ENCODE peak calls at places on chromosomes 6 and 20, in four cellular contexts. M is HepG2, W is GM12878, X is K562. F is an unnamed sample.

GRCh38 chr20:61628901-61629300 is 376.8 kb downstream of the CDH4 start:
- DNase-seq in M (no peak), W (no peak), X (no peak), F (no peak)

GRCh38 chr20:5797843-5798462 is 47.8 kb downstream of the SHLD1 start:
- DNase-seq in M (no peak), W (peak; percentile 86), X (no peak), F (no peak)

GRCh38 chr6:44563397-44563796 is 175.9 kb downstream of the CDC5L start:
- DNase-seq in M (peak; percentile 28), W (no peak), X (no peak), F (peak; percentile 4)

GRCh38 chr6:166989427-166990034 is 9.7 kb upstream of the CEP43 start:
- DNase-seq in M (peak; percentile 47), W (no peak), X (peak; percentile 26), F (peak; percentile 70)

GRCh38 chr20:24146231-24146634 is 157.7 kb upstream of the GGTLC1 start:
- DNase-seq in M (no peak), W (no peak), X (no peak), F (no peak)

GRCh38 chr20:6053776-6054688 is at the start of gene LRRN4:
- DNase-seq in M (peak; percentile 34), W (no peak), X (no peak), F (peak; percentile 83)

GRCh38 chr20:8449120-8449519 is 317.1 kb downstream of the PLCB1 start:
- DNase-seq in M (no peak), W (no peak), X (no peak), F (no peak)

GRCh38 chr6:154962751-154963150 is 32.4 kb upstream of the TIAM2 start:
- DNase-seq in M (peak; percentile 40), W (no peak), X (no peak), F (no peak)

GRCh38 chr6:97322226-97322625 is 39.2 kb upstream of the MMS22L start:
- DNase-seq in M (no peak), W (no peak), X (no peak), F (no peak)

GRCh38 chr20:60632420-60633262 is 619.4 kb upstream of the CDH4 start:
- DNase-seq in M (no peak), W (no peak), X (no peak), F (no peak)

GRCh38 chr6:3612341-3613041 is 139.0 kb downstream of the PXDC1 start:
- DNase-seq in M (peak; percentile 27), W (no peak), X (no peak), F (no peak)

GRCh38 chr6:111711476-111711875 is 105.8 kb upstream of the TRAF3IP2 start:
- DNase-seq in M (no peak), W (no peak), X (no peak), F (peak; percentile 38)

GRCh38 chr6:81002126-81002525 is 750.4 kb downstream of the TENT5A start:
- DNase-seq in M (no peak), W (no peak), X (no peak), F (no peak)

GRCh38 chr6:124203106-124203811 is 399.6 kb downstream of the NKAIN2 start:
- DNase-seq in M (no peak), W (no peak), X (no peak), F (no peak)

GRCh38 chr6:7669742-7670141 is 56.2 kb upstream of the BMP6 start:
- DNase-seq in M (no peak), W (no peak), X (no peak), F (peak; percentile 15)

GRCh38 chr6:15620616-15621015 is 42.2 kb downstream of the DTNBP1 start:
- DNase-seq in M (no peak), W (no peak), X (no peak), F (peak; percentile 35)

GRCh38 chr6:111487656-111488055 is 4.6 kb upstream of the REV3L start:
- DNase-seq in M (no peak), W (peak; percentile 83), X (no peak), F (no peak)

GRCh38 chr6:28425942-28426541 is 17.2 kb downstream of the ZSCAN23 start:
- DNase-seq in M (no peak), W (peak; percentile 34), X (no peak), F (no peak)

GRCh38 chr6:45741437-45742166 is 274.1 kb downstream of the CLIC5 start:
- DNase-seq in M (no peak), W (peak; percentile 48), X (no peak), F (no peak)

GRCh38 chr6:145814035-145814500 is 527 bp downstream of the FBXO30 start:
- DNase-seq in M (peak; percentile 54), W (peak; percentile 20), X (peak; percentile 43), F (peak; percentile 53)

GRCh38 chr6:34654061-34654460 is 42.5 kb downstream of the ILRUN start:
- DNase-seq in M (no peak), W (no peak), X (no peak), F (no peak)

GRCh38 chr6:127946388-127946787 is 45.5 kb upstream of the THEMIS start:
- DNase-seq in M (no peak), W (no peak), X (no peak), F (no peak)

GRCh38 chr20:45890077-45890996 is 671 bp downstream of the NEURL2 start:
- DNase-seq in M (peak; percentile 92), W (no peak), X (peak; percentile 19), F (peak; percentile 92)

GRCh38 chr20:17024513-17025105 is 202.2 kb upstream of the PCSK2 start:
- DNase-seq in M (peak; percentile 84), W (no peak), X (no peak), F (peak; percentile 64)

GRCh38 chr6:4399656-4400055 is 264.3 kb upstream of the ECI2 start:
- DNase-seq in M (no peak), W (no peak), X (no peak), F (no peak)

GRCh38 chr6:4316867-4317400 is 181.6 kb upstream of the ECI2 start:
- DNase-seq in M (no peak), W (no peak), X (no peak), F (no peak)

GRCh38 chr20:53146201-53146891 is 174.2 kb downstream of the TSHZ2 start:
- DNase-seq in M (no peak), W (no peak), X (no peak), F (no peak)

GRCh38 chr6:40822619-40823018 is 216.4 kb downstream of the UNC5CL start:
- DNase-seq in M (no peak), W (no peak), X (no peak), F (no peak)

GRCh38 chr20:37393863-37394542 is 48.1 kb downstream of the SRC start:
- DNase-seq in M (no peak), W (no peak), X (no peak), F (no peak)

GRCh38 chr6:41182069-41183034 is 18.6 kb downstream of the TREML2 start:
- DNase-seq in M (peak; percentile 59), W (no peak), X (peak; percentile 62), F (peak; percentile 84)

GRCh38 chr6:133502451-133503259 is 261.5 kb downstream of the EYA4 start:
- DNase-seq in M (no peak), W (no peak), X (no peak), F (no peak)

GRCh38 chr6:13013681-13014550 is 297.3 kb downstream of the PHACTR1 start:
- DNase-seq in M (no peak), W (no peak), X (no peak), F (peak; percentile 62)

GRCh38 chr6:52059821-52060220 is 27.6 kb downstream of the PKHD1 start:
- DNase-seq in M (no peak), W (no peak), X (no peak), F (no peak)

GRCh38 chr20:50716518-50716917 is 14.9 kb upstream of the PARD6B start:
- DNase-seq in M (no peak), W (no peak), X (no peak), F (no peak)

GRCh38 chr20:50713677-50714101 is 17.7 kb upstream of the PARD6B start:
- DNase-seq in M (no peak), W (no peak), X (peak; percentile 56), F (peak; percentile 78)

GRCh38 chr20:50717312-50717711 is 14.1 kb upstream of the PARD6B start:
- DNase-seq in M (no peak), W (no peak), X (no peak), F (no peak)

GRCh38 chr20:50717974-50718761 is 13.2 kb upstream of the PARD6B start:
- DNase-seq in M (no peak), W (no peak), X (no peak), F (peak; percentile 52)

DNA sequence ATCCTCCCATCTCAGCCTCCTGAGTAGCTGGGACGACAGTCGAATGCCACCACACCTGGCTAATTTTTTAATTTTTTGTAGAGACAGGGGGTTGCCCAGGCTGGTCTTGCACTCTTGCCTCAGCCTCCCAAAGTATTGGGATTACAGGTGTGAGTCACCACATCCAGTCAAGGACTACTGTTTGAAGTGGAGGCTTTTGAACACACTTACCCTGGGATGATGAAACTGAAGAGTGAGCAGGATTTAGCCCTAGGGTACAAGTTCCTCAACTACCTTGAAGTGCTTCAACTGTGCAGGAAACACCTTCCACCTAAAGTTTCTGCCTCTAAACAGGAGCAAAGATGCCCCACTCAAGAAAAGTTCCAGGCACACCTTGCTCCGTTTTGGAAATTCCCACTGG is 15.7 kb upstream of the PARD6B start:
- DNase-seq in M (no peak), W (no peak), X (no peak), F (no peak)
- TF ChIP-seq JUNB in M (no peak), W (no peak), X (no peak), F (no peak)

GRCh38 chr6:169751242-169752073 is at the start of the genes DYNLT2 and ERMARD:
- DNase-seq in M (peak; percentile 96), W (peak; percentile 69), X (peak; percentile 96), F (peak; percentile 97)
- TF ChIP-seq EZH2 in M (no peak), W (no peak), X (no peak), F (no peak)

GRCh38 chr20:2816583-2817340 is 598 bp downstream of the TMEM239 start:
- DNase-seq in M (no peak), W (no peak), X (peak; percentile 38), F (peak; percentile 53)
- TF ChIP-seq CTCF in M (peak; percentile 73), W (no peak), X (peak; percentile 57), F (peak; percentile 80)

GRCh38 chr20:31605902-31606677 is 1.0 kb downstream of the ID1 start:
- DNase-seq in M (peak; percentile 47), W (no peak), X (peak; percentile 43), F (peak; percentile 65)
- TF ChIP-seq JUNB in M (peak; percentile 57), W (no peak), X (no peak), F (no peak)